ENCODE peak calls at places on chromosomes 3 and 15, in four cellular contexts. O is GM19239, M is kidney tubule cell, H is Right ventricle myocardium superior. U is an unnamed sample.

GRCh38 chr3:114858329-114858728 is 288.8 kb downstream of the ZBTB20 start:
- DNase-seq in H (no peak), O (no peak), M (no peak), U (no peak)

GRCh38 chr3:123161167-123161566 is 40.6 kb upstream of the SEC22A start:
- DNase-seq in H (no peak), M (no peak), O (no peak), U (no peak)

GRCh38 chr3:126433496-126434263 is 39.0 kb downstream of the CFAP100 start:
- DNase-seq in O (no peak), H (peak; percentile 80), M (no peak), U (no peak)

GRCh38 chr3:54891540-54891897 is 36.3 kb downstream of the LRTM1 start:
- DNase-seq in M (peak; percentile 97), O (no peak), H (peak; percentile 83), U (no peak)

GRCh38 chr3:57999423-58000115 is 8.7 kb upstream of the FLNB start:
- DNase-seq in H (no peak), M (no peak), O (no peak), U (no peak)

GRCh38 chr3:76369170-76369569 is 583.8 kb upstream of the ZNF717 start:
- DNase-seq in M (peak; percentile 60), H (no peak), O (no peak), U (no peak)

GRCh38 chr3:94082412-94082937 is 19.6 kb downstream of the NSUN3 start:
- DNase-seq in H (no peak), M (peak; percentile 32), O (no peak), U (peak; percentile 35)

GRCh38 chr15:40449275-40449674 is 8.5 kb downstream of the BAHD1 start:
- DNase-seq in H (no peak), O (no peak), M (peak; percentile 63), U (no peak)

GRCh38 chr3:164417955-164418354 is 660.3 kb downstream of the SI start:
- DNase-seq in O (no peak), M (no peak), H (no peak), U (no peak)

GRCh38 chr3:12253944-12254343 is 34.9 kb upstream of the PPARG start:
- DNase-seq in O (no peak), M (no peak), H (no peak), U (no peak)

GRCh38 chr3:126546013-126546412 is 12.7 kb downstream of the C3orf22 start:
- DNase-seq in M (no peak), O (no peak), H (peak; percentile 6), U (no peak)

GRCh38 chr15:89367485-89368451 is 33.1 kb upstream of the POLG start:
- DNase-seq in O (no peak), M (peak; percentile 31), H (no peak), U (peak; percentile 69)

GRCh38 chr15:77810180-77810579 is 177.5 kb upstream of the LINGO1 start:
- DNase-seq in M (no peak), H (no peak), O (no peak), U (no peak)

GRCh38 chr3:71542548-71543370 is 40.8 kb downstream of the FOXP1 start:
- DNase-seq in M (no peak), H (peak; percentile 90), O (peak; percentile 31), U (no peak)

GRCh38 chr15:76286231-76286879 is 24.9 kb downstream of the ETFA start:
- DNase-seq in H (no peak), O (peak; percentile 40), M (no peak), U (no peak)